ENCODE peak calls at places on chromosomes 2 and 18, in five cellular contexts. G, J, M, N and V are unnamed samples.
A peak's percentile ranks its signal among the peaks of the same experiment; 100 is the strongest.

GRCh38 chr2:101251844-101252407 is 760 bp upstream of the CNOT11 start:
- DNase-seq in N (no peak), M (no peak), G (no peak), J (no peak), V (no peak)

GRCh38 chr2:197113221-197113831 is 186.8 kb upstream of the PGAP1 start:
- DNase-seq in N (no peak), M (no peak), G (peak; percentile 34), J (peak; percentile 42), V (no peak)

GRCh38 chr2:192827735-192828134 is 633.0 kb upstream of the TMEFF2 start:
- DNase-seq in J (no peak), N (no peak), G (no peak), M (no peak), V (no peak)

GRCh38 chr2:237485304-237485703 is 1.7 kb upstream of the MLPH start:
- DNase-seq in G (peak; percentile 65), J (no peak), N (no peak), M (no peak), V (no peak)

GRCh38 chr2:195612515-195613495 is 44.2 kb upstream of the SLC39A10 start:
- DNase-seq in G (peak; percentile 94), J (peak; percentile 87), M (no peak), N (no peak), V (peak; percentile 88)

GRCh38 chr2:160493227-160494028 is at the start of gene RBMS1:
- DNase-seq in M (peak; percentile 22), N (no peak), J (peak; percentile 85), G (peak; percentile 68), V (no peak)

GRCh38 chr2:8633735-8634313 is 48.0 kb upstream of the ID2 start:
- DNase-seq in M (no peak), G (peak; percentile 97), J (no peak), N (no peak), V (peak; percentile 95)

GRCh38 chr2:230348792-230349191 is 21.8 kb downstream of the SP140L start:
- DNase-seq in M (no peak), G (no peak), J (no peak), N (no peak), V (no peak)

GRCh38 chr2:38601463-38602135 is 1.1 kb downstream of the HNRNPLL start:
- DNase-seq in G (peak; percentile 63), J (peak; percentile 35), M (no peak), N (no peak), V (no peak)

GRCh38 chr18:50429207-50429948 is 54.5 kb downstream of the SKA1 start:
- DNase-seq in N (no peak), M (no peak), G (no peak), J (peak; percentile 66), V (no peak)

GRCh38 chr2:237165405-237166276 is 80.0 kb downstream of the COPS8 start:
- DNase-seq in G (peak; percentile 40), J (peak; percentile 54), M (no peak), N (peak; percentile 3), V (no peak)

GRCh38 chr2:190343500-190344274 is at the start of gene INPP1:
- DNase-seq in M (peak; percentile 5), G (peak; percentile 65), J (peak; percentile 68), N (peak; percentile 47), V (no peak)

DNA sequence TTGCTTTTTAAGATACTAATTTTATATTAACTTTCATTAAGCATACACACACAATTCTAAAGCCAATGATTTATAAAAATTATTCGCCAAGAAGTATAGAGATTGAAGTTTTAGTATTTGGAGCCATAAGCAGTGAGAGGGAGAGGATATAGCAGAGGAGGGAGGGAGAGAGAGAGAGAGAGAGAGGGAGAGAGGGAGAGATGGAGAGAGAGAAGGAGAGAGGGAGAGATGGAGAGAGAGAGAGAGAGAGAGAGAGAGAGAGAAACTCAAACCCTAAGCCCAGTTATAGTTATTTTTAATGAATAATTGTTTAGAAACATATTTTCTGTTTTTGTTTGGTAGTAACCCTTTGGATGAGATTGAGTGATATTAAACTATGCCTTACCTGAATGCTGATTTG is 5.3 kb downstream of the TWIST2 start:
- DNase-seq in M (no peak), J (no peak), N (no peak), G (no peak), V (no peak)
- H3K4me3 ChIP-seq in M (no peak overlapping the region), J (no peak overlapping the region), N (no peak overlapping the region), G (peak overlapping the region; percentile 94), V (no peak overlapping the region)

DNA sequence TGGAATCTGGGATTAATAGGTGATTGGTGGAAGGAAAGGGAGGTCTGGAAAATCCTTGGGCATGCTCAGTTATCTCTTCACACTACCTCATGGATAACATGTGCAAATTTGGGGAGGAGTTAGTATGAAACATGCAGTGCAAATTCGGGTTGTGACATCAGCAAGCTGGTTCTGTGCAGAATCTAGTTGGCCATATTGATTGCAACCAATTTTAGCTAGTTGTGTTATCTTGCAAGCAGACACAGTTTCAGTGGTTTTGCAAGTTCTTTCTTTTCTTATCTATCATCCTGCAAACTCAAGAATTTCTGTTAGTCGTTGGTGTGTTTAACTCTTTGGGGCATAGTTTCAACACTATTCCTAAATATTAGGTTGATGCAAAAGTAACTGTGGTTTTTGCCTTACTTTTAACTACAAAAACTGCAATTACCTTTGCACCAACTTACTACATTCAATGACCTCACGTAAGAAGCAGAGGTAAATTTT is 135.4 kb downstream of the PTH2R start:
- DNase-seq in N (no peak), M (no peak), G (no peak), J (no peak), V (no peak)
- TF ChIP-seq CTCF in N (no peak), M (no peak), G (no peak), J (no peak), V (no peak)

GRCh38 chr2:11633923-11634478 is 36.0 kb downstream of the NTSR2 start:
- DNase-seq in G (no peak), M (no peak), J (no peak), N (no peak), V (no peak)

GRCh38 chr2:11636593-11637295 is 33.3 kb downstream of the NTSR2 start:
- DNase-seq in N (no peak), J (no peak), M (no peak), G (no peak), V (no peak)

GRCh38 chr2:11637546-11637945 is 32.4 kb downstream of the NTSR2 start:
- DNase-seq in G (no peak), M (no peak), N (no peak), J (no peak), V (no peak)

GRCh38 chr2:11634584-11634983 is 35.4 kb downstream of the NTSR2 start:
- DNase-seq in G (no peak), J (no peak), M (no peak), N (no peak), V (no peak)

DNA sequence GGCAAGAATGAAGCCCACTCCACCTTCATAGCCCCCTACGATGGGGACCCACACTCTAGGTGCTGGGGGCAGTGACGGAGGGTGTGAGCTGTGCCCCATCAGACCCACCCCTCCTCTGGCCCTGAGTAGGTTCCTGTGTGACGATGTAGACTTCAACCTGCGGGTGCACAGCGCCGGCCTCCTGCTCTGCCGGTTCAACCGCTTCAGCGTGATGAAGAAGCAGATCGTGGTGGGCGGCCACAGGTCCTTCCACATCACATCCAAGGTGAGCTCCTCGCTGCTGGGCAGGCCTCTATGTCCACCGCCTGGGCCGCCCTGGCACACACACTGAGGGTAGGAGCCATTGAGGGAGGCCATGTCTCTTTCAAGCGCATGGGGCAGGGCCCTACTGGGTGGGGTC is 34.9 kb downstream of the NTSR2 start:
- DNase-seq in G (no peak), J (no peak), N (no peak), M (no peak), V (no peak)
- H3K36me3 ChIP-seq in G (no peaks in the 10 kb centered on the region), J (peaks cover 64% of the 10 kb centered on the region), N (no peaks in the 10 kb centered on the region), M (no peaks in the 10 kb centered on the region), V (no peaks in the 10 kb centered on the region)

GRCh38 chr2:167749641-167750040 is 497.8 kb downstream of the STK39 start:
- DNase-seq in J (no peak), N (no peak), G (peak; percentile 15), M (no peak), V (no peak)

GRCh38 chr2:167749016-167749415 is 498.4 kb downstream of the STK39 start:
- DNase-seq in N (no peak), G (peak; percentile 70), J (no peak), M (no peak), V (no peak)

GRCh38 chr2:167748536-167748935 is 498.9 kb downstream of the STK39 start:
- DNase-seq in J (no peak), N (no peak), M (no peak), G (no peak), V (no peak)

GRCh38 chr2:167750675-167751074 is 496.7 kb downstream of the STK39 start:
- DNase-seq in M (no peak), G (no peak), N (no peak), J (no peak), V (no peak)

GRCh38 chr2:167745667-167746066 is 501.7 kb downstream of the STK39 start:
- DNase-seq in G (no peak), J (no peak), N (no peak), M (no peak), V (no peak)
- H3K4me3 ChIP-seq in G (no peak overlapping the region), J (no peak overlapping the region), N (no peak overlapping the region), M (no peak overlapping the region), V (no peak overlapping the region)

GRCh38 chr2:105118960-105119359 is 81.1 kb downstream of the MRPS9 start:
- DNase-seq in N (no peak), M (no peak), J (peak; percentile 47), G (no peak), V (no peak)
- TF ChIP-seq CTCF in N (no peak), M (no peak), J (peak; percentile 49), G (no peak), V (peak; percentile 47)

GRCh38 chr2:74119912-74120825 is 27.5 kb downstream of the BOLA3 start:
- DNase-seq in J (peak; percentile 74), G (peak; percentile 89), M (peak; percentile 82), N (peak; percentile 53), V (peak; percentile 34)

GRCh38 chr2:74119324-74119723 is 28.4 kb downstream of the BOLA3 start:
- DNase-seq in G (peak; percentile 13), M (no peak), N (no peak), J (no peak), V (no peak)
- H3K36me3 ChIP-seq in G (no peaks in the 10 kb centered on the region), M (no peaks in the 10 kb centered on the region), N (no peaks in the 10 kb centered on the region), J (no peaks in the 10 kb centered on the region), V (no peaks in the 10 kb centered on the region)

GRCh38 chr18:13137041-13137938 is 81.3 kb upstream of the LDLRAD4 start:
- DNase-seq in J (peak; percentile 33), N (no peak), M (peak; percentile 29), G (peak; percentile 38), V (no peak)

GRCh38 chr18:13137939-13138821 is 80.4 kb upstream of the LDLRAD4 start:
- DNase-seq in J (no peak), M (peak; percentile 53), N (peak; percentile 71), G (no peak), V (no peak)

GRCh38 chr18:13136689-13137040 is 81.9 kb upstream of the LDLRAD4 start:
- DNase-seq in M (no peak), G (no peak), J (peak; percentile 34), N (no peak), V (no peak)

GRCh38 chr18:13136056-13136688 is 82.4 kb upstream of the LDLRAD4 start:
- DNase-seq in N (no peak), M (peak; percentile 4), G (peak; percentile 43), J (no peak), V (no peak)

GRCh38 chr18:13134551-13135401 is 83.8 kb upstream of the LDLRAD4 start:
- DNase-seq in J (no peak), N (no peak), M (no peak), G (no peak), V (no peak)
- H3K4me3 ChIP-seq in J (no peak overlapping the region), N (no peak overlapping the region), M (no peak overlapping the region), G (no peak overlapping the region), V (no peak overlapping the region)